ENCODE peak calls at places on chromosomes 6 and 20, in nine cellular contexts. C, G, R, I, P, U, V, Y and W are unnamed samples.

GRCh38 chr6:31128093-31128676 is 7.9 kb upstream of the CDSN start:
- DNase-seq in Y (no peak), U (peak; percentile 70), P (peak; percentile 45), G (peak; percentile 39), I (peak; percentile 37), V (peak; percentile 80), R (peak; percentile 24), C (peak; percentile 86), W (no peak)

GRCh38 chr6:22467645-22468044 is 101.7 kb upstream of the HDGFL1 start:
- DNase-seq in Y (no peak), R (no peak), P (no peak), G (no peak), U (no peak), V (no peak), I (no peak), C (no peak), W (no peak)

GRCh38 chr6:123965894-123966293 is 162.2 kb downstream of the NKAIN2 start:
- DNase-seq in U (no peak), C (no peak), Y (no peak), V (no peak), G (no peak), R (peak; percentile 23), I (no peak), P (no peak), W (no peak)

GRCh38 chr6:166737231-166737630 is 110.2 kb upstream of the RPS6KA2 start:
- DNase-seq in U (no peak), C (no peak), Y (no peak), P (no peak), R (no peak), V (no peak), G (no peak), I (no peak), W (no peak)

GRCh38 chr6:104855507-104855906 is 4.2 kb downstream of the HACE1 start:
- DNase-seq in I (no peak), R (peak; percentile 52), V (no peak), Y (no peak), P (no peak), G (no peak), C (no peak), U (no peak), W (no peak)

GRCh38 chr6:54860739-54861138 is 14.2 kb downstream of the FAM83B start:
- DNase-seq in C (no peak), V (no peak), P (no peak), G (no peak), I (no peak), R (peak; percentile 72), Y (no peak), U (no peak), W (no peak)

GRCh38 chr6:143027058-143027457 is 33.6 kb upstream of the AIG1 start:
- DNase-seq in P (no peak), R (peak; percentile 24), V (peak; percentile 32), G (peak; percentile 23), U (no peak), Y (no peak), I (no peak), C (peak; percentile 34), W (peak; percentile 32)

GRCh38 chr6:106560966-106561740 is 68.1 kb downstream of the RTN4IP1 start:
- DNase-seq in I (no peak), U (no peak), C (no peak), Y (no peak), V (no peak), R (peak; percentile 71), P (no peak), G (no peak), W (no peak)

GRCh38 chr20:36836591-36837329 is 39.2 kb upstream of the TLDC2 start:
- DNase-seq in Y (no peak), C (peak; percentile 72), G (peak; percentile 50), P (peak; percentile 45), R (peak; percentile 57), V (peak; percentile 83), I (peak; percentile 69), U (no peak), W (peak; percentile 90)

GRCh38 chr6:14353798-14354197 is 236.2 kb downstream of the CD83 start:
- DNase-seq in G (no peak), V (no peak), Y (no peak), P (no peak), I (no peak), U (no peak), R (no peak), C (no peak), W (no peak)

GRCh38 chr6:35372633-35373032 is 30.3 kb downstream of the PPARD start:
- DNase-seq in C (no peak), R (no peak), G (no peak), P (no peak), Y (no peak), U (no peak), I (no peak), V (no peak), W (no peak)

GRCh38 chr6:41040911-41041536 is 1.2 kb upstream of the TSPO2 start:
- DNase-seq in R (no peak), P (no peak), V (peak; percentile 23), U (no peak), Y (no peak), G (no peak), C (no peak), I (no peak), W (no peak)

DNA sequence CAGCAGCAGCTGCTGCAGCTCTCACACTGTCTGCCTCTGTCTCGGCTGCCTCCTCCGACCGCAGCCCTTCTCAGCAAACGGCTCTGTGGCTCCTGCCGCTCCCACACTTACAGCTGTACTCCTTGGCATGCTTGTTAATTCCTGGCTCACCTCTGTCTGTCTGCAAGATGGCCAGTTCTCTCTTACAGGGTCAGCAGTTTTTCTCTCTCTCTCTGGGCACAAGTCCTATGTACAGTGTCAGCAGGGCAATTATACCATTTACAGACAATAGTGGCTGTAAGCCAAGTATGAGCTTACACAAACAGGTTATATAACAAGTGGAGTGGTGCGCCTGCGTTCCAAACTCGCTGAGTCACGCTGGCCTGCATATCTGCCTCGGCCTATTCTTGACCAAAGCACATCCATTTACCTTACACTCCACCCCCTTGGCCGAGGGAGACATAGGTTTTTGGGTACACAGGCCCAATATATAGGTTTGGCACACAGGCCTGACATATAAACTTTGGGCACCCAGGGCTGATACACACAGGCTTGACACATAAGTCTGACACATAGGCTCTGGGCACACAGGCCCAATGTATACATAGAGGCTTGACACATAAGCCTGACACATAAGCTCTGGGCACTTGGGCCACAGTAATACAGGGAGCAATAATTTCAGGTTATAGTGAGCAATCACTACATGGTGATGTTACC is 4.4 kb downstream of the ZKSCAN3 start:
- DNase-seq in Y (no peak), C (no peak), P (peak; percentile 80), G (peak; percentile 65), U (no peak), I (no peak), R (peak; percentile 33), V (peak; percentile 82), W (peak; percentile 70)
- H3K4me3 ChIP-seq in Y (peak overlapping the region; percentile 29), C (no peak overlapping the region), P (peak overlapping the region; percentile 35), G (peak overlapping the region; percentile 30), U (no peak overlapping the region), I (no peak overlapping the region), R (no peak overlapping the region), V (no peak overlapping the region), W (no peak overlapping the region)

DNA sequence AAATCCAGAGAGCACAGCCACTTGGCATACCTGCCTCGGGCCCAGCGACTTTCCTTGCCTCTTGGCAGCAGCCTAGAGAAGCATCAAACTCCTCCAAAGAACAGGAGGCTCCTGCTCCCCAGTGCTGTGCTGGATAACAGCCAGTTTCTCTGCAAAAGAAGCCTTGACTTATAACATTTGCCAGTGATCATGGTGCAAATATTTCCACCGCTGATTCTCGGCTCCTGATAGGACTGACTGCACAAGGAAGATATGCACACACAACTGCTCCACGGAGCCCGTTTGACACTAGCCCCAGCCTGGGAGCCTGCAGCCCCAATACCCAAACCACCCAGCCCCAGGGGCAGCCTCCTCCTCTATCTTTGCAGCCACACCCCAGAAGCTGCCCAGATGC is 17.5 kb downstream of the ACSS1 start:
- DNase-seq in V (peak; percentile 48), P (peak; percentile 72), Y (no peak), U (peak; percentile 61), C (peak; percentile 86), I (no peak), R (peak; percentile 78), G (no peak), W (peak; percentile 29)
- H3K4me1 ChIP-seq in V (peaks cover 81% of the 10 kb centered on the region), P (peaks cover 30% of the 10 kb centered on the region), Y (peaks cover 94% of the 10 kb centered on the region), U (peaks cover 21% of the 10 kb centered on the region), C (peaks cover 90% of the 10 kb centered on the region), I (no peaks in the 10 kb centered on the region), R (peaks cover 7% of the 10 kb centered on the region), G (peaks cover 100% of the 10 kb centered on the region), W (peaks cover 52% of the 10 kb centered on the region)

GRCh38 chr6:2582268-2582667 is 168.5 kb downstream of the MYLK4 start:
- DNase-seq in P (no peak), R (no peak), I (no peak), C (no peak), Y (no peak), G (no peak), U (no peak), V (no peak), W (no peak)
- TF ChIP-seq POLR2A in P (no peak), R (no peak), I (no peak), C (no peak), Y (no peak), G (no peak), U (no peak), V (no peak), W (no peak)

GRCh38 chr6:122696853-122697252 is 82.7 kb upstream of the FABP7 start:
- DNase-seq in C (no peak), R (peak; percentile 71), V (no peak), U (no peak), G (no peak), P (no peak), I (no peak), Y (no peak), W (no peak)

GRCh38 chr6:122692807-122693580 is 82.8 kb downstream of the PKIB start:
- DNase-seq in R (no peak), G (no peak), P (no peak), Y (no peak), V (no peak), U (no peak), C (no peak), I (no peak), W (no peak)

GRCh38 chr6:122697458-122697857 is 82.1 kb upstream of the FABP7 start:
- DNase-seq in V (no peak), I (no peak), P (no peak), G (no peak), C (no peak), R (no peak), U (no peak), Y (no peak), W (no peak)

GRCh38 chr6:122695188-122695587 is 84.3 kb upstream of the FABP7 start:
- DNase-seq in R (no peak), I (no peak), Y (no peak), V (no peak), C (no peak), P (no peak), U (no peak), G (no peak), W (no peak)

GRCh38 chr6:122696079-122696478 is 83.4 kb upstream of the FABP7 start:
- DNase-seq in V (no peak), R (peak; percentile 94), G (no peak), C (no peak), Y (no peak), P (no peak), U (no peak), I (no peak), W (no peak)
- H3K4me3 ChIP-seq in V (no peak overlapping the region), R (no peak overlapping the region), G (no peak overlapping the region), C (no peak overlapping the region), Y (no peak overlapping the region), P (no peak overlapping the region), U (no peak overlapping the region), I (no peak overlapping the region), W (no peak overlapping the region)

DNA sequence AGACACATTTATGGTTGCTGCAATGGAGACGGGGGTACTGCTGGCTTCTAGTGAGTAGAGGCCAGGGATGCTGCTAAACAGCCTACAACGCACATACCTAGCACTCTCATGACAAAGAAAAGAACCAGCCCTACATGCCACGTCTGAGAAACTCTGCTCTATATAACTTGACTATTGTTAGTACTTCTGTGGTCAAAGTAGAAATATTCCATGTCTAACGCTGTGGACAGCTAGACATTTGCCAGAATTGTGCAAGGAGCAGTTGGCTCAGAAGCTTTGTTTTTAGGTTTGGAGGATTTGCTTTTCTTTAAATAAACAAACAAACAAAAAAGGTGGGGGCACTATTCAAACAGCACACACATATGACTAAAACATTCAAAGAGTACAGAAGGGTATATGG is 20.5 kb downstream of the UBE2V1 start:
- DNase-seq in I (no peak), P (no peak), C (no peak), R (no peak), G (no peak), U (no peak), Y (no peak), V (no peak), W (no peak)
- H3K4me1 ChIP-seq in I (peaks cover 7% of the 10 kb centered on the region), P (no peaks in the 10 kb centered on the region), C (no peaks in the 10 kb centered on the region), R (peaks cover 12% of the 10 kb centered on the region), G (peaks cover 26% of the 10 kb centered on the region), U (no peaks in the 10 kb centered on the region), Y (peaks cover 18% of the 10 kb centered on the region), V (peaks cover 16% of the 10 kb centered on the region), W (no peaks in the 10 kb centered on the region)